ENCODE peak calls at places on chromosome 4, in four cellular contexts. D is Calu3, B is A172, Y is left colon. C is an unnamed sample.
A peak's percentile ranks its signal among the peaks of the same experiment; 100 is the strongest.

GRCh38 chr4:42915484-42915883 is 23.0 kb downstream of the GRXCR1 start:
- DNase-seq in B (peak; percentile 10), Y (no peak), D (no peak), C (no peak)

GRCh38 chr4:73011629-73011985 is 57.9 kb downstream of the COX18 start:
- DNase-seq in D (no peak), Y (no peak), B (no peak), C (no peak)

GRCh38 chr4:166435449-166435848 is 562.4 kb downstream of the TLL1 start:
- DNase-seq in Y (no peak), B (peak; percentile 89), D (no peak), C (peak; percentile 33)

GRCh38 chr4:103075435-103075893 is 1.1 kb downstream of the SLC9B2 start:
- DNase-seq in D (no peak), Y (no peak), B (peak; percentile 15), C (no peak)

GRCh38 chr4:82282875-82283274 is 90.9 kb downstream of the HNRNPD start:
- DNase-seq in D (no peak), B (no peak), Y (no peak), C (no peak)

GRCh38 chr4:37531156-37531555 is 155.0 kb downstream of the RELL1 start:
- DNase-seq in Y (no peak), D (no peak), B (no peak), C (no peak)

GRCh38 chr4:184439856-184440592 is 34.3 kb downstream of the IRF2 start:
- DNase-seq in Y (no peak), D (no peak), B (no peak), C (no peak)

GRCh38 chr4:69583543-69583942 is 55.9 kb downstream of the UGT2A2 start:
- DNase-seq in Y (no peak), D (no peak), B (no peak), C (no peak)

GRCh38 chr4:145341381-145341780 is 140.3 kb upstream of the SMAD1 start:
- DNase-seq in D (no peak), Y (no peak), B (no peak), C (no peak)

GRCh38 chr4:76197971-76198410 is 15.6 kb downstream of the SCARB2 start:
- DNase-seq in B (no peak), Y (peak; percentile 65), D (no peak), C (no peak)

GRCh38 chr4:10458190-10458589 is 964 bp upstream of the ZNF518B start:
- DNase-seq in B (no peak), D (no peak), Y (no peak), C (no peak)

GRCh38 chr4:14641871-14642270 is 360.4 kb upstream of the CPEB2 start:
- DNase-seq in D (no peak), B (no peak), Y (no peak), C (no peak)

GRCh38 chr4:88017516-88018302 is 10.3 kb downstream of the PKD2 start:
- DNase-seq in D (no peak), B (peak; percentile 88), Y (no peak), C (peak; percentile 65)

GRCh38 chr4:107629318-107629717 is 90.7 kb downstream of the PAPSS1 start:
- DNase-seq in Y (no peak), D (no peak), B (no peak), C (no peak)

GRCh38 chr4:137610960-137611359 is 78.7 kb upstream of the PCDH18 start:
- DNase-seq in B (no peak), D (peak; percentile 15), Y (no peak), C (no peak)

GRCh38 chr4:7922466-7922865 is 17.2 kb downstream of the AFAP1 start:
- DNase-seq in D (no peak), B (no peak), Y (no peak), C (no peak)

GRCh38 chr4:137203601-137204000 is 328.7 kb downstream of the PCDH18 start:
- DNase-seq in B (no peak), Y (no peak), D (no peak), C (no peak)

GRCh38 chr4:121785479-121785878 is 15.6 kb upstream of the EXOSC9 start:
- DNase-seq in Y (no peak), B (peak; percentile 39), D (no peak), C (peak; percentile 31)

C was measured in H4.